ENCODE peak calls at places on chromosomes 16 and 17, in five cellular contexts. I is mammary epithelial cell, H is HepG2, X is mesenchymal stem cell, E is fibroblast of lung. C is an unnamed sample.

GRCh38 chr17:43330876-43331639 is 67.7 kb upstream of the ARL4D start:
- DNase-seq in I (no peak), H (no peak), X (no peak), E (no peak), C (peak; percentile 67)

GRCh38 chr16:5916711-5917191 is 819.2 kb upstream of the EEF2KMT start:
- DNase-seq in I (peak; percentile 63), H (no peak), X (no peak), E (no peak), C (no peak)

GRCh38 chr16:48194828-48195566 is 39.2 kb upstream of the ABCC12 start:
- DNase-seq in I (peak; percentile 90), H (peak; percentile 86), X (peak; percentile 29), E (peak; percentile 61), C (no peak)

GRCh38 chr17:6070895-6071511 is 824 bp downstream of the WSCD1 start:
- DNase-seq in I (no peak), H (no peak), X (peak; percentile 27), E (peak; percentile 29), C (no peak)

GRCh38 chr16:53234836-53235235 is 180.0 kb downstream of the CHD9 start:
- DNase-seq in I (no peak), H (no peak), X (no peak), E (no peak), C (no peak)

GRCh38 chr16:19708498-19709205 is 9.4 kb downstream of the KNOP1 start:
- DNase-seq in I (no peak), H (no peak), X (peak; percentile 42), E (no peak), C (no peak)

GRCh38 chr17:52106638-52107261 is 51.8 kb downstream of the CA10 start:
- DNase-seq in I (peak; percentile 25), H (peak; percentile 33), X (peak; percentile 29), E (peak; percentile 6), C (peak; percentile 84)

GRCh38 chr16:19285431-19285830 is at the start of gene CLEC19A:
- DNase-seq in I (no peak), H (no peak), X (no peak), E (no peak), C (no peak)

GRCh38 chr16:52741386-52741785 is 194.4 kb upstream of the TOX3 start:
- DNase-seq in I (no peak), H (no peak), X (no peak), E (no peak), C (no peak)

GRCh38 chr16:25212636-25213035 is 4.1 kb upstream of the AQP8 start:
- DNase-seq in I (no peak), H (no peak), X (no peak), E (no peak), C (no peak)

GRCh38 chr16:31471875-31472558 is at the start of gene TGFB1I1:
- DNase-seq in I (peak; percentile 50), H (no peak), X (peak; percentile 78), E (peak; percentile 87), C (no peak)

GRCh38 chr17:9924735-9925191 is 19.7 kb upstream of the RCVRN start:
- DNase-seq in I (peak; percentile 56), H (peak; percentile 66), X (peak; percentile 84), E (peak; percentile 82), C (peak; percentile 94)

GRCh38 chr16:12459401-12459791 is 344.3 kb downstream of the CPPED1 start:
- DNase-seq in I (no peak), H (no peak), X (no peak), E (no peak), C (no peak)

GRCh38 chr17:28760987-28761562 is 17.3 kb downstream of the TRAF4 start:
- DNase-seq in I (peak; percentile 52), H (no peak), X (peak; percentile 48), E (peak; percentile 38), C (no peak)

GRCh38 chr16:2212362-2213324 is 2.0 kb upstream of the BRICD5 start:
- DNase-seq in I (peak; percentile 36), H (no peak), X (no peak), E (no peak), C (peak; percentile 71)

GRCh38 chr17:6473128-6473767 is 29.0 kb downstream of the PIMREG start:
- DNase-seq in I (peak; percentile 56), H (peak; percentile 50), X (peak; percentile 76), E (peak; percentile 72), C (peak; percentile 79)

GRCh38 chr16:5965321-5965720 is 867.7 kb upstream of the EEF2KMT start:
- DNase-seq in I (no peak), H (no peak), X (no peak), E (no peak), C (no peak)

GRCh38 chr17:8698142-8699050 is 46.2 kb downstream of the CCDC42 start:
- DNase-seq in I (no peak), H (no peak), X (peak; percentile 83), E (peak; percentile 68), C (no peak)

GRCh38 chr17:75602644-75603043 is 15.0 kb downstream of the MYO15B start:
- DNase-seq in I (no peak), H (no peak), X (no peak), E (no peak), C (no peak)

DNA sequence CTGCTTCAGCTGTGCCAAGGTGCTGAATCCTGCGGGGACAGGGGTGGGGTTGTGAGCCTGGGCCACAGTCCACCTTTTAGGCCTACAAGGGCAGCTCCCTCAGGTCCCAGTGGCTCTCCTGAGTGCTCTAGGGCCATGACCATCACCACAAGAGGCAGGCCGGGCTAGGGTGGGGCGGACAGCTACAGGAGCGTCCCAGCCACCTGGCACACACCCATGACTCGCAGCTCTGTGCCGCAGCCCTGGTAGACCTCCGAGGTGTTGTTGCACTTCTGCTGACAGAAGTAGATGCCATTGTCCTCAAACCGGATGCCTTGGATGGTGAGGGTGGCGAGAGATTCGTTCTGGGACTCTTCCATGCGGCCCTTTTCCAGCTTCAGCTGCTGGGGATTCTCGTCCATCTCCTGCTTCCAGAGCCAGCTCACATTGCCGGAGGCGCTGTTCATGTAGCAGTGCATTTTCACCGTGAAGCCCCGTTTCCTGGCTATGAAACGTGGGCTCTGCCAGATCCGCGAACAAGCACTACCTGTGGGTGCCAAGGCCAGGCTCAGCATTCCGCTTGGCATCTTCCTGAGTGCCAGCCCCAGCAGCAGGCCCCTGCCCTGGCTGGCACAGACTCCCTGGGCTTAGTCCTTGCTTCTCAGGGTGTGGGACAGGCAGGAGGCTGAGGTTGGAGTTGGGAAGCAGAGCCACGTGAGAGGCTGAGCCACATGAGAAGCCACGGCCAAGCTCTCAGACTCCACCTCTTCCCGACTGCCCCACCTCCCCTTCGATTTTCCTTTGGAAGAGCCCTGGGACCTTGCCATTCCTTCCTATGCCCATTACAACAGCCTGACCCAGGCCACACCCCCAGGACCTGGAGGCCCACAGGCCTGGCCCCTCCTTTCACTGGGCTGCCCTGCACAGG is 2.0 kb downstream of the CD79B start:
- DNase-seq in I (no peak), H (no peak), X (no peak), E (peak; percentile 2), C (peak; percentile 55)
- H3K27ac ChIP-seq in I (no peak overlapping the region), H (no peak overlapping the region), X (no peak overlapping the region), E (no peak overlapping the region), C (peak overlapping the region; percentile 99)

GRCh38 chr17:73822371-73822770 is 178.1 kb upstream of the SDK2 start:
- DNase-seq in I (no peak), H (no peak), X (no peak), E (no peak), C (no peak)

GRCh38 chr17:73823684-73824083 is 179.4 kb upstream of the SDK2 start:
- DNase-seq in I (no peak), H (peak; percentile 27), X (no peak), E (peak; percentile 6), C (no peak)

GRCh38 chr17:73820686-73821448 is 176.6 kb upstream of the SDK2 start:
- DNase-seq in I (no peak), H (no peak), X (no peak), E (no peak), C (peak; percentile 58)

GRCh38 chr17:73821665-73822064 is 177.4 kb upstream of the SDK2 start:
- DNase-seq in I (no peak), H (no peak), X (no peak), E (no peak), C (no peak)

DNA sequence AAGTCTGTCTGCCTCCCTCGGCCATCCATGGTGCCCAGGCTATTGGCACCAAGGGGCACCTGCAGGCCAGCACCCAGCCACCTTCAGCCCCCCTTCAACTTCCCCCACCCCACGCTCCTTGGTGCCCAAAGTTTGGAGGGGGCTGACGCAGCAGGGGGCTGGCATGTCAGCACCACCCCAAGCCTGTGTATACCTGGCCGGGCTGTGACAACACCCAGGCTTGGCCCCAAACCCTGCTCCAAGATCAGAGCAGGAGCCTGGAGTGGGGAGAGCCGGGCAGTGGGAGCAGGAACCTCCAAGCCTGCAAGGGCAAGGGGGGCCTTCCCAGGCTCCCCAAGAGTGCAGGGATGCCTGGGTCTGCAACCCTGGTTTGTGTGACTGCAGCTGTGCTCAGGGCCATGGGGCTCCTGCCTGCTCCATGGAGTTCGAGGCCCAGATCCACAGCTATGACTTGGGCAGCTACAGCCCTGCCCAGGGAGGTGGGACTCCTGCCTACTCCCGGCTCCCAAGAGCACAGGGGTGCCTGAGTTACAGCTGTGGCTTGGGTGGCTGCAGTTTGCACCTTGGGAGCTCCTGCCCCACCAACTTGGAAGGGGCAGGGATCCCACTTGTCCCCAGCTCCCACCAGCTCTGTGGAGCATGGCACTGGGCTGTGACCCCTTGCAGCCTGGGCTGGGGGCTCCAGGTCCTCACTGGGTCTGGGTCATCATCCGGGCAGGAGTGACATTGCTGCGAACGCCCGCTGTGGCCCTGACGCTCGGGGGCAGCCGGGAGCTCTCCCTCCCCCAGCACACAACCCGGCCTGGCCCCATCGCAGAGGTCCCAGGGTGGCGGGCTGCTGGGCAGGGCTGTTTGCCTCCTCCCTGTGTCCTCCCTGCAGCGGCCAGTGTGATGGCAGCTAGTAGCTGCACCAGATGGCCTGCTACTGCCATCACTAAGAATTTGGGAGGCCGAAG is 175.5 kb upstream of the SDK2 start:
- DNase-seq in I (no peak), H (no peak), X (no peak), E (no peak), C (no peak)
- H3K4me3 ChIP-seq in I (no peak overlapping the region), H (no peak overlapping the region), X (no peak overlapping the region), E (no peak overlapping the region), C (no peak overlapping the region)

DNA sequence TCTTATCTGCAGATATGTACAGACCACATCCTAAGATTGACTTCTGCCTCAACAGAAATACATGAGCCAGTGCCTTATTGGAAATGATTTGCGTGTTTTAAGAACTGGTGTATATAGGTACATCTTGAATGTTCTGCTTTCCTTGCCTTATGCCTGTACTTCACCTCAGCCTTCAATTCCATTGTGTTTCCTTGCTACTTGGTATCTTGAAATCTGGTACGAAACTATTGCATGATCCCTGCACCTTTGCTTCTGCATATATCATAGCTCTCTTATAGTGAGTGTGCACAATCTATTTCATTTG is 1.5 kb downstream of the ATF7IP2 start:
- DNase-seq in I (no peak), H (no peak), X (no peak), E (no peak), C (no peak)
- H3K9ac ChIP-seq in I (no peak overlapping the region), H (peak overlapping the region; percentile 89), X (peak overlapping the region; percentile 87), E (no peak overlapping the region), C (no peak overlapping the region)

DNA sequence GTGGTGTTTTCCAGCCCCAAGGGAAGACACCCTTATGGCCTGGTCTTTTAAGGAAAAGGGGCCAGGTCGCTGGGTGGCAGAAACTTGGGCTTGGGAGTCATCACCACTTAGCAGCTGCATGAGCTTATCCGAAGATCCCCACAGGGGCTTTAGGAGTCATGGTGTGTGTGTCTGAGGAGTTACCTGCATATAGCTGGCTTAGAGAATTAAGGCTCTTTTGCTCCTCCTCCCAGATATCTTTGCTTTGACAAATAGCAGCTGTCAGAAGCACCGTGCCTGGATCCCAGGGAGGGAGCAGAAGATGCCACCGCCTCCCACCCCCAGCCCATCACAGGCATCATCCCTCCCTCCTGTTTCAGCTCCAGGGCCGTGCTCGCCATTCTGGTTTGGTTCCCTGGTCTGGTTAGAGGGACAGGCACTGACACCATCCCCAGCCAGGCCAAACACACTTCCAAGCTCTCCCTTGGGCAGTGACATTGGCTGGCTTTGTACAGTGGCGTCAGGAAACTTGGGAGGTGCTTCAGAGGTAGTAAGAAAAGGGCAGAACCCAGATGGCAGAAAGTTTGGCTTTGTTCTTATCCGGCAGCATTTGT is 17.4 kb downstream of the LDHD start:
- DNase-seq in I (no peak), H (no peak), X (no peak), E (no peak), C (no peak)
- H3K27ac ChIP-seq in I (no peak overlapping the region), H (no peak overlapping the region), X (no peak overlapping the region), E (no peak overlapping the region), C (no peak overlapping the region)